ENCODE peak calls at places on chromosomes 13 and 19, in four cellular contexts. Q is H1, E is upper lobe of left lung, M is suprapubic skin. O is an unnamed sample.

GRCh38 chr13:109385161-109385560 is 401.2 kb downstream of the IRS2 start:
- DNase-seq in Q (no peak), E (no peak), M (no peak), O (no peak)

GRCh38 chr13:59312776-59313175 is 851.0 kb downstream of the DIAPH3 start:
- DNase-seq in Q (no peak), E (no peak), M (no peak), O (no peak)

GRCh38 chr13:77563110-77563509 is 27.6 kb downstream of the SCEL start:
- DNase-seq in Q (no peak), E (no peak), M (no peak), O (no peak)

GRCh38 chr19:23318143-23318542 is 67.9 kb upstream of the ZNF724 start:
- DNase-seq in Q (no peak), E (no peak), M (no peak), O (no peak)

GRCh38 chr19:56120371-56121179 is 520 bp downstream of the ZNF787 start:
- DNase-seq in Q (peak; percentile 73), E (peak; percentile 79), M (peak; percentile 88), O (peak; percentile 77)

GRCh38 chr19:1904385-1905070 is 671 bp upstream of the ADAT3 start:
- DNase-seq in Q (peak; percentile 72), E (peak; percentile 90), M (no peak), O (peak; percentile 70)

GRCh38 chr19:8615813-8616596 is 5.5 kb upstream of the ADAMTS10 start:
- DNase-seq in Q (peak; percentile 87), E (peak; percentile 75), M (peak; percentile 83), O (peak; percentile 45)

GRCh38 chr13:112213467-112214245 is 146.7 kb downstream of the SOX1 start:
- DNase-seq in Q (no peak), E (peak; percentile 68), M (no peak), O (peak; percentile 40)

GRCh38 chr19:53910170-53910518 is 1.1 kb downstream of the CACNG7 start:
- DNase-seq in Q (peak; percentile 67), E (no peak), M (no peak), O (no peak)

GRCh38 chr13:69769637-69770036 is 338.0 kb upstream of the ATXN8OS start:
- DNase-seq in Q (no peak), E (no peak), M (no peak), O (no peak)

GRCh38 chr13:65679240-65679639 is 1550.9 kb downstream of the PCDH9 start:
- DNase-seq in Q (no peak), E (no peak), M (no peak), O (no peak)

GRCh38 chr13:52162279-52163101 is 3.1 kb upstream of the NEK3 start:
- DNase-seq in Q (no peak), E (no peak), M (no peak), O (no peak)

GRCh38 chr19:426725-427445 is 17.9 kb upstream of the C2CD4C start:
- DNase-seq in Q (peak; percentile 63), E (no peak), M (no peak), O (no peak)

GRCh38 chr19:1874554-1875185 is 10.6 kb downstream of the ABHD17A start:
- DNase-seq in Q (no peak), E (no peak), M (no peak), O (no peak)

GRCh38 chr13:23609414-23610186 is 39.4 kb downstream of the TNFRSF19 start:
- DNase-seq in Q (no peak), E (peak; percentile 55), M (no peak), O (no peak)

GRCh38 chr13:31670831-31671617 is 68.3 kb upstream of the RXFP2 start:
- DNase-seq in Q (no peak), E (no peak), M (no peak), O (no peak)

GRCh38 chr13:50124536-50125305 is 109.5 kb downstream of the KCNRG start:
- DNase-seq in Q (peak; percentile 87), E (peak; percentile 35), M (peak; percentile 98), O (peak; percentile 97)

GRCh38 chr13:75996582-75996981 is 360.5 kb downstream of the LMO7 start:
- DNase-seq in Q (no peak), E (no peak), M (no peak), O (no peak)

GRCh38 chr19:46065486-46065885 is 24.7 kb upstream of the IGFL4 start:
- DNase-seq in Q (no peak), E (no peak), M (no peak), O (no peak)

GRCh38 chr19:18294467-18294864 is 13.0 kb upstream of the JUND start:
- DNase-seq in Q (no peak), E (peak; percentile 73), M (no peak), O (peak; percentile 66)

GRCh38 chr13:39952244-39953233 is 297.1 kb downstream of the COG6 start:
- DNase-seq in Q (no peak), E (no peak), M (no peak), O (no peak)

GRCh38 chr19:6739390-6739883 is at the start of gene TRIP10:
- DNase-seq in Q (peak; percentile 84), E (peak; percentile 90), M (no peak), O (peak; percentile 90)

GRCh38 chr13:23618341-23618740 is 48.1 kb downstream of the TNFRSF19 start:
- DNase-seq in Q (no peak), E (no peak), M (no peak), O (no peak)

GRCh38 chr19:16076958-16077611 is 790 bp downstream of the TPM4 start:
- DNase-seq in Q (peak; percentile 65), E (peak; percentile 67), M (peak; percentile 82), O (peak; percentile 55)

GRCh38 chr19:35856546-35857149 is at the start of gene KIRREL2:
- DNase-seq in Q (peak; percentile 90), E (no peak), M (no peak), O (no peak)

GRCh38 chr19:51135004-51135403 is 7.1 kb upstream of the SIGLEC7 start:
- DNase-seq in Q (no peak), E (no peak), M (no peak), O (no peak)

GRCh38 chr13:107846642-107847041 is 368.7 kb downstream of the LIG4 start:
- DNase-seq in Q (no peak), E (no peak), M (no peak), O (no peak)

GRCh38 chr19:38304866-38305429 is 897 bp downstream of the C19orf33 start:
- DNase-seq in Q (peak; percentile 85), E (peak; percentile 95), M (no peak), O (peak; percentile 93)

DNA sequence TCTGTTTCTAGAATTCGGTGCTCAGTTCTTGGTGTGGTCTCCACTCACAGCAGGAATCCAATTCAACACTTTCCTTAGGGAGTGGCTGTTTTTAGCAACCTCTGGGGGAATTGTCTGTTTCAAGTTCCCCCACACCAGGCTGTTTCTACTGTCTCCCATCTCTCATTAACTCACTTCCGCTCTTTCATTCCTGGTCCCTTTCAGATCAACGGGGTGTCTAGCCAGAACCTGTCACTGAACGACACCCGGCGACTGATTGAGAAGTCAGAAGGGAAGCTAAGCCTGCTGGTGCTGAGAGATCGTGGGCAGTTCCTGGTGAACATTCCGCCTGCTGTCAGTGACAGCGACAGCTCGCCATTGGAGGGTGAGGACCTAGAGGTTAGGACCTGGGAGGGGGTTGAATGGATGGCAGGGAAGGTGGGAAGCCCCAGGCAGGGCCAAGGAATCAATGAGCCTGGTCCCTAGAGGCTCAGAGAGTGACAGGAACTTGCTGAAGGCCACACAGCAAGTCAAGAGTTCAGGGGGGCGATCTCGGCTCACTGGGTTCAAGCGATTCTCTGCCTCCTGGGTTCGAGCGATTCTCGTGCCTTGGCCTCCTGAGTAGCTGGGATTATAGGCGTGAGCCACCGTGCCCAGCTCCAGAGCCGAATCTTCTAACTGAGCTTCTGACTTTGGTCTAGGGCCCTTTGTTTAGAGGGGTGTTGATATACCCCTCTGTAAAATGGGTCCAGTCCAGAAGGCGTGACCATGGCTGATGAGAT is 25.5 kb downstream of the TJP3 start:
- DNase-seq in Q (no peak), E (no peak), M (no peak), O (no peak)
- TF ChIP-seq EP300 in Q (no peak), E (no peak), M (no peak), O (no peak)

DNA sequence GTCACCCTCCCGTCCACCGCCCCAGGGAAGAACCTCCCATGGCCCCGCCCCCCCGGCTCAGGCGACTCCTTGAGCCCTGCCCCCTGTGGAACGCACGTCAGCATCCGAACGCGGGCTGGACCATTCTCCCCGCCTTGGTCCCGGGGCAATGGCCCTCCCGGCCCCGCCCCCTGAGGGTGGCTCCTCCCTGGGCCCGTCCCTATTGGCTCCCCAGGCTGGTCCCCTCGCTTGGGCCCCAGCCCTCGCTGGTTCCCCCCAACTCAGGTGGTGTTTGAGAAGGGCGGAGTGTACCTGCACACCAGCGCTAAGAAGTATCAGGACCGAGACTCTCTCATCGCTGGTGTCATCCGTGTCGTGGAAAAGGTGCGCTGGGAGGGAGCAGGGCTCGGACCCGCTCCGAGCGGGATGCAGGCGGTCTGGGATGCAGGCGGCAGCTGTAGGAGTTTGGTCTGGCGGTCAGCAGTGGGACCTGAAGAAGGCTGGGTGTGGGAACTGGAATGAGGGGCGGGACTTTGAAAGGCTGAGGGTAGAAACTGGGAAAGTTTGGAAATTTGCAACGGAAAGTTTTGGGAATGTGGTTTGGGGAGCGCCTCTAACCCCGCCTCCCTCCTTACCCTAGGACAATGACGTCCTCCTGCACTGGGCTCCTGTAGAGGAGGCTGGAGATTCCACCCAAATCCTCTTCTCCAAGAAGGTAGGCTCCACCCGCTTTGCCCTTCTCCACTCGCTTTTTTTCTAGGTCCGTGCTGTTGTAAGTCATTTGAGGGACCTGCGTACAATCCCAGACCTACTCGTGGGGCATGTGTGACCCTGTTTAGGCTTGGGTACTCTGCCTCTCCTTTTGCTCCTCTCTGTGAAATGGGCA is 609 bp downstream of the TBC1D17 start:
- DNase-seq in Q (peak; percentile 98), E (peak; percentile 99), M (peak; percentile 100), O (peak; percentile 99)
- TF ChIP-seq POLR2A in Q (no peak), E (no peak), M (no peak), O (no peak)

DNA sequence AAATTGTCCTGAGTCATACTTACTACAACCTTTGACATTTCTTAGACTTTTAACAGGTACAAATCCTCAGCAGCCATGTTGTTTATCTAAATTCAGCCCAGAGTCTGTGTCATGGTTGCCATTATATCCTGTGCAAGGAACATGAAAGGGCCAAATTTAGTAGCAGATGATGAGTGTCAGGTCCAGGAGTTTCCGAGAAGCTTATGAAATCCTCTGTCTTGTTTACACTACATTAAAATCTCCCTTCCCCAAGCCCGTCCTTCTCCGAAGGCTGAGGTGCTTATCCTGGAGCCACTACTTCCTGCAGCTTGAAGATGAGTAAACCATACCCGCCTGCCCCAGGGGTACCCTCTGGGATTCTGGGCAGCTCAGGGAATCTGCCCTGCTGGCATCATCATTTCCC is 102.6 kb upstream of the SERP2 start:
- DNase-seq in Q (no peak), E (peak; percentile 48), M (no peak), O (no peak)
- TF ChIP-seq POLR2AphosphoS5 in Q (no peak), E (peak; percentile 91), M (no peak), O (peak; percentile 90)

DNA sequence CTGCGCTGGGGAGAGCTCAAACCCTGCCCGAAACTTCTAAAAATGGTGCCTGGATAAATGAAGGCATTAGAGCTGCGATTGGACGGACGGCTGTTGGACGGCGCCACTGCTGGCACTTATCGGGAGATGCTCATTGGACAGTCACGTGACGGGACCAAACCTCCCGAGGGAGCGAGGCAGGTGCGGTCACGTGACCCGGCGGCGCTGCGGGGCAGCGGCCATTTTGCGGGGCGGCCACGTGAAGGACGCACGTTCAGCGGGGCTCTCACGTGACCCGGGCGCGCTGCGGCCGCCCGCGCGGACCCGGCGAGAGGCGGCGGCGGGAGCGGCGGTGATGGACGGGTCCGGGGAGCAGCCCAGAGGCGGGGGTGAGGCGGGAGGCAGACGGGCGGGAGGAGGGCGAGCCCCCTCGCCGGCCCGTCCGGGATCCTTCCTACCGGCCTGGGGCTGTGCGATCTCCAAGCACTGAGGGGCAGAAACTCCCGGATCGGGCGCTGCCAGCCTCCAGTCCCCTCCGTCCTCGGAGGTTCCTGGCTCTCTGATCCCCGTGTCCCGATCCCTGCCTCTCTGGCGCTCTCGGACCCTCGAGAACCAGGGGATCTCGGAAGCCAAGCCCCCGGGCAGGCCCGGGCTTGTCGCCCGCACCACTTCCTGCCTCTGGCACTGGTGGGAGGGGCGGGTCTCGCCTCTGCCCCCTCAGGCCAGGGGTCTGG is at the start of gene BAX:
- DNase-seq in Q (peak; percentile 99), E (peak; percentile 97), M (peak; percentile 97), O (peak; percentile 98)
- TF ChIP-seq EP300 in Q (peak; percentile 64), E (peak; percentile 13), M (no peak), O (no peak)

O was measured in stomach.